ENCODE peak calls at places on chromosomes 4 and X, in five cellular contexts. O is nephron progenitor cell, I is tibial artery, B is gastrocnemius medialis, L is T47D. N is an unnamed sample.

GRCh38 chr4:11512861-11513260 is 84.2 kb upstream of the HS3ST1 start:
- DNase-seq in B (no peak), O (no peak), L (no peak), I (no peak), N (no peak)

GRCh38 chrX:12610079-12610478 is 181.1 kb upstream of the PRPS2 start:
- DNase-seq in I (no peak), B (no peak), L (no peak), O (no peak), N (no peak)

GRCh38 chrX:138939038-138939437 is 227.5 kb upstream of the FGF13 start:
- DNase-seq in B (peak), I (no peak), L (no peak), O (no peak), N (no peak)

GRCh38 chr4:33914386-33914785 is 2329.9 kb downstream of the ARAP2 start:
- DNase-seq in B (no peak), I (no peak), O (no peak), L (no peak), N (no peak)

GRCh38 chrX:45716747-45717146 is 516.1 kb upstream of the DIPK2B start:
- DNase-seq in O (no peak), I (no peak), B (no peak), L (no peak), N (no peak)

GRCh38 chr4:182645511-182645910 is 271.7 kb downstream of the DCTD start:
- DNase-seq in I (no peak), O (no peak), L (no peak), B (no peak), N (no peak)

GRCh38 chr4:20487446-20487845 is 212.8 kb upstream of the PACRGL start:
- DNase-seq in O (no peak), L (no peak), I (no peak), B (no peak), N (no peak)

GRCh38 chr4:159021597-159022385 is 81.1 kb upstream of the RAPGEF2 start:
- DNase-seq in O (no peak), L (no peak), I (no peak), B (no peak), N (no peak)

GRCh38 chrX:13364230-13364629 is 44.4 kb upstream of the ATXN3L start:
- DNase-seq in B (no peak), L (no peak), I (no peak), O (no peak), N (no peak)

GRCh38 chr4:134463771-134464170 is 262.2 kb upstream of the PABPC4L start:
- DNase-seq in L (no peak), O (no peak), I (no peak), B (no peak), N (no peak)

GRCh38 chr4:71009796-71010588 is 16.5 kb downstream of the DCK start:
- DNase-seq in I (no peak), B (no peak), O (no peak), L (peak), N (peak)

GRCh38 chrX:138157850-138158249 is 553.7 kb downstream of the FGF13 start:
- DNase-seq in O (no peak), L (no peak), B (no peak), I (no peak), N (no peak)

GRCh38 chr4:182878633-182879495 is 38.3 kb downstream of the DCTD start:
- DNase-seq in L (no peak), I (peak), O (no peak), B (no peak), N (no peak)

GRCh38 chr4:173837517-173837916 is 307.5 kb upstream of the HAND2 start:
- DNase-seq in I (no peak), B (no peak), O (no peak), L (no peak), N (no peak)

GRCh38 chr4:152935138-152935537 is 985 bp upstream of the FHDC1 start:
- DNase-seq in B (no peak), I (no peak), L (peak), O (peak), N (peak)

GRCh38 chr4:67122029-67122428 is 423.3 kb downstream of the CENPC start:
- DNase-seq in O (no peak), B (no peak), I (no peak), L (peak), N (peak)

GRCh38 chrX:115499112-115499805 is 61.7 kb upstream of the PLS3 start:
- DNase-seq in O (peak), I (no peak), L (no peak), B (no peak), N (no peak)

GRCh38 chr4:108036252-108036651 is 46.6 kb downstream of the HADH start:
- DNase-seq in O (no peak), I (no peak), B (peak), L (no peak), N (peak)

GRCh38 chrX:29215251-29215650 is 628.0 kb downstream of the IL1RAPL1 start:
- DNase-seq in O (no peak), L (no peak), B (no peak), I (no peak), N (no peak)

GRCh38 chr4:154126276-154126675 is 337.4 kb upstream of the SFRP2 start:
- DNase-seq in O (no peak), I (no peak), B (no peak), L (no peak), N (no peak)

GRCh38 chrX:130173190-130173895 is 1.6 kb downstream of the RAB33A start:
- DNase-seq in O (no peak), L (no peak), I (peak), B (peak), N (no peak)

GRCh38 chr4:102076622-102077021 is 268.7 kb downstream of the SLC39A8 start:
- DNase-seq in B (no peak), O (no peak), I (no peak), L (no peak), N (no peak)

GRCh38 chr4:156816356-156816755 is 155.2 kb downstream of the PDGFC start:
- DNase-seq in O (no peak), B (no peak), I (no peak), L (no peak), N (no peak)

GRCh38 chrX:96685205-96686099 is 810 bp downstream of the DIAPH2 start:
- DNase-seq in I (peak), O (peak), B (peak), L (no peak), N (peak)

GRCh38 chr4:157961591-157961990 is 211.2 kb downstream of the GASK1B start:
- DNase-seq in B (no peak), I (no peak), O (no peak), L (no peak), N (no peak)

GRCh38 chrX:20514358-20514757 is 247.6 kb upstream of the RPS6KA3 start:
- DNase-seq in B (no peak), O (no peak), L (no peak), I (no peak), N (no peak)

GRCh38 chr4:9679704-9680478 is 101.5 kb upstream of the DRD5 start:
- DNase-seq in I (peak), L (no peak), O (no peak), B (no peak), N (no peak)

GRCh38 chrX:16953606-16954211 is 7.3 kb downstream of the REPS2 start:
- DNase-seq in B (no peak), L (no peak), I (no peak), O (no peak), N (no peak)

GRCh38 chrX:28719620-28720019 is 132.4 kb downstream of the IL1RAPL1 start:
- DNase-seq in O (no peak), B (no peak), I (no peak), L (no peak), N (no peak)

GRCh38 chr4:114600672-114601071 is 2.1 kb downstream of the UGT8 start:
- DNase-seq in I (no peak), L (no peak), O (no peak), B (no peak), N (no peak)

GRCh38 chr4:42280327-42281095 is 116.8 kb upstream of the SHISA3 start:
- DNase-seq in L (no peak), B (no peak), O (peak), I (no peak), N (peak)

GRCh38 chr4:128728190-128728589 is 81.3 kb upstream of the JADE1 start:
- DNase-seq in O (no peak), L (no peak), B (no peak), I (no peak), N (no peak)

GRCh38 chr4:8199594-8200301 is 658 bp downstream of the SH3TC1 start:
- DNase-seq in O (no peak), I (no peak), L (no peak), B (no peak), N (no peak)

GRCh38 chr4:25308266-25308665 is 4.3 kb upstream of the ZCCHC4 start:
- DNase-seq in O (no peak), B (no peak), L (no peak), I (no peak), N (no peak)

GRCh38 chr4:2583517-2583916 is 47.1 kb downstream of the FAM193A start:
- DNase-seq in O (no peak), I (no peak), L (peak), B (peak), N (no peak)

GRCh38 chrX:79081895-79082512 is 62.5 kb upstream of the GPR174 start:
- DNase-seq in L (no peak), I (no peak), O (peak), B (no peak), N (no peak)

GRCh38 chr4:526971-527460 is 28.0 kb downstream of the PIGG start:
- DNase-seq in L (no peak), O (no peak), I (no peak), B (no peak), N (no peak)

N was measured in ELF-1.